ENCODE peak calls at places on chromosomes 3 and 15, in five cellular contexts. P is A549, G is psoas muscle, J is HepG2, Q is lower leg skin. Y is an unnamed sample.

GRCh38 chr15:81302605-81303204 is 21.2 kb downstream of the STARD5 start:
- DNase-seq in J (no peak), Q (no peak), G (no peak), P (no peak), Y (no peak)

GRCh38 chr15:39177561-39177960 is 403.3 kb upstream of the THBS1 start:
- DNase-seq in J (no peak), G (no peak), Q (no peak), P (no peak), Y (no peak)

GRCh38 chr15:62977952-62978811 is 64.4 kb upstream of the TPM1 start:
- DNase-seq in G (no peak), Q (no peak), P (peak; percentile 61), J (no peak), Y (no peak)

GRCh38 chr15:70474682-70475438 is 288.5 kb downstream of the UACA start:
- DNase-seq in J (no peak), G (peak; percentile 88), P (peak; percentile 96), Q (peak; percentile 90), Y (no peak)

GRCh38 chr3:147881933-147882332 is 472.8 kb downstream of the ZIC1 start:
- DNase-seq in J (no peak), G (no peak), Q (no peak), P (no peak), Y (no peak)

GRCh38 chr3:123143669-123144411 is 57.9 kb upstream of the SEC22A start:
- DNase-seq in G (no peak), P (no peak), Q (no peak), J (peak; percentile 58), Y (no peak)

GRCh38 chr15:53962646-53963561 is 15.3 kb upstream of the UNC13C start:
- DNase-seq in P (peak; percentile 18), G (peak; percentile 28), Q (no peak), J (peak; percentile 23), Y (no peak)

GRCh38 chr3:13229291-13229949 is 156.2 kb upstream of the IQSEC1 start:
- DNase-seq in J (peak; percentile 37), Q (no peak), P (peak; percentile 53), G (no peak), Y (no peak)

GRCh38 chr15:92878593-92879053 is 21.5 kb upstream of the CHD2 start:
- DNase-seq in J (no peak), G (no peak), Q (no peak), P (no peak), Y (no peak)

GRCh38 chr3:144771401-144771870 is 799.8 kb downstream of the DIPK2A start:
- DNase-seq in P (no peak), J (no peak), G (no peak), Q (no peak), Y (peak; percentile 12)

GRCh38 chr3:187661267-187661666 is 8.9 kb downstream of the SST start:
- DNase-seq in J (no peak), P (no peak), G (no peak), Q (no peak), Y (no peak)

GRCh38 chr3:108736821-108737220 is 20.4 kb downstream of the RETNLB start:
- DNase-seq in G (no peak), Q (no peak), P (no peak), J (no peak), Y (no peak)

GRCh38 chr3:119294402-119294888 is 262 bp downstream of the ARHGAP31 start:
- DNase-seq in G (peak; percentile 57), J (no peak), P (peak; percentile 32), Q (peak; percentile 93), Y (no peak)

GRCh38 chr3:71006810-71007785 is 576.4 kb downstream of the FOXP1 start:
- DNase-seq in G (no peak), P (peak; percentile 41), J (peak; percentile 20), Q (no peak), Y (no peak)

GRCh38 chr3:185822221-185822956 is 2.5 kb downstream of the IGF2BP2 start:
- DNase-seq in P (no peak), J (peak; percentile 57), Q (no peak), G (no peak), Y (no peak)

GRCh38 chr15:38893920-38894259 is 329.3 kb upstream of the RASGRP1 start:
- DNase-seq in J (no peak), P (no peak), Q (no peak), G (no peak), Y (no peak)

GRCh38 chr3:188370081-188370830 is 216.3 kb downstream of the LPP start:
- DNase-seq in G (no peak), J (no peak), Q (no peak), P (no peak), Y (no peak)

GRCh38 chr3:149783576-149783975 is 8.8 kb downstream of the ANKUB1 start:
- DNase-seq in J (peak; percentile 15), G (no peak), P (peak; percentile 42), Q (no peak), Y (peak; percentile 39)

GRCh38 chr3:13621381-13622221 is 72.7 kb downstream of the FBLN2 start:
- DNase-seq in P (no peak), J (no peak), Q (no peak), G (no peak), Y (no peak)

GRCh38 chr3:142239421-142239820 is 14.0 kb upstream of the GK5 start:
- DNase-seq in G (no peak), P (no peak), J (no peak), Q (no peak), Y (no peak)

GRCh38 chr15:72835289-72835890 is 51.8 kb upstream of the ADPGK start:
- DNase-seq in G (no peak), P (peak; percentile 28), J (peak; percentile 4), Q (peak; percentile 8), Y (no peak)

GRCh38 chr3:169668957-169669681 is 5.6 kb upstream of the MECOM start:
- DNase-seq in Q (peak; percentile 87), J (peak; percentile 29), P (peak; percentile 59), G (peak; percentile 72), Y (no peak)

GRCh38 chr3:61682671-61683408 is 121.5 kb downstream of the PTPRG start:
- DNase-seq in Q (no peak), J (no peak), P (no peak), G (no peak), Y (peak; percentile 93)

DNA sequence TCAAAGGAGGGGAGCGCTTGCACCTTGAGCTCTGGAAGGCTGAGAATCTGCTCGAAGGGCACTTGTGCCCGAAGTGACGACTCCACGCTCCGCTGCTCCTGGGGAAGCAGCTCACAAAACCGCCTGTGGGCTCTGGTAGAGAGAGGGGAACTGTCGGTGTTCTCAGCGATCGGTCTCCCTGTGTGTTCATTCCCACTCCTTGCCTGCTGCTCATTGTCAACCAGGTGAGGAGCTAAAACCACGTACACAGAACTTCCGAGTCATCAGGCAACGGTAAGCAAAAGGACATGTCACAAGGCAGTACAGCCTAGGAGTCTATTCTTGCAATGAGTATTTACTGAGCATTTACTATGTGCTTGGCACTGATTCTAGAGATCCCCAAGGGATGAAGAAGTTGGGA is 1.5 kb downstream of the CIB1 start:
- DNase-seq in G (no peak), Q (no peak), J (no peak), P (no peak), Y (no peak)
- H3K4me3 ChIP-seq in G (no peak overlapping the region), Q (no peak overlapping the region), J (no peak overlapping the region), P (peak overlapping the region; percentile 85), Y (peak overlapping the region; percentile 82)

GRCh38 chr3:136194409-136195257 is 1.5 kb downstream of the MSL2 start:
- DNase-seq in G (no peak), P (no peak), J (no peak), Q (no peak), Y (no peak)
- TF ChIP-seq CTCF in G (no peak), P (no peak), J (no peak), Q (no peak), Y (no peak)

GRCh38 chr3:159731254-159731653 is 257.4 kb upstream of the IL12A start:
- DNase-seq in G (no peak), P (no peak), Q (no peak), J (no peak), Y (no peak)

GRCh38 chr3:159727506-159727905 is 261.1 kb upstream of the IL12A start:
- DNase-seq in G (no peak), J (no peak), P (no peak), Q (no peak), Y (no peak)

GRCh38 chr3:159721324-159721723 is 267.3 kb upstream of the IL12A start:
- DNase-seq in G (no peak), P (no peak), Q (no peak), J (no peak), Y (no peak)

GRCh38 chr3:159724627-159725026 is 264.0 kb upstream of the IL12A start:
- DNase-seq in P (no peak), J (no peak), G (no peak), Q (no peak), Y (no peak)

GRCh38 chr3:159726231-159726964 is 262.2 kb upstream of the IL12A start:
- DNase-seq in J (no peak), G (no peak), P (no peak), Q (no peak), Y (no peak)
- H3K4me3 ChIP-seq in J (no peak overlapping the region), G (no peak overlapping the region), P (no peak overlapping the region), Q (no peak overlapping the region), Y (no peak overlapping the region)

GRCh38 chr15:69408841-69409240 is 5.3 kb upstream of the KIF23 start:
- DNase-seq in J (no peak), Q (no peak), G (no peak), P (no peak), Y (no peak)

GRCh38 chr15:69412274-69412673 is 1.9 kb upstream of the KIF23 start:
- DNase-seq in G (no peak), P (no peak), Q (no peak), J (no peak), Y (no peak)

GRCh38 chr15:69412701-69413100 is 1.4 kb upstream of the KIF23 start:
- DNase-seq in G (no peak), P (no peak), J (no peak), Q (no peak), Y (no peak)

GRCh38 chr15:69407719-69408400 is 6.3 kb upstream of the KIF23 start:
- DNase-seq in P (no peak), J (no peak), Q (no peak), G (no peak), Y (no peak)

GRCh38 chr15:69410290-69410874 is 3.8 kb upstream of the KIF23 start:
- DNase-seq in J (peak; percentile 11), P (peak; percentile 71), Q (no peak), G (no peak), Y (no peak)
- TF ChIP-seq CTCF in J (peak; percentile 54), P (peak; percentile 56), Q (no peak), G (peak; percentile 24), Y (peak; percentile 44)

DNA sequence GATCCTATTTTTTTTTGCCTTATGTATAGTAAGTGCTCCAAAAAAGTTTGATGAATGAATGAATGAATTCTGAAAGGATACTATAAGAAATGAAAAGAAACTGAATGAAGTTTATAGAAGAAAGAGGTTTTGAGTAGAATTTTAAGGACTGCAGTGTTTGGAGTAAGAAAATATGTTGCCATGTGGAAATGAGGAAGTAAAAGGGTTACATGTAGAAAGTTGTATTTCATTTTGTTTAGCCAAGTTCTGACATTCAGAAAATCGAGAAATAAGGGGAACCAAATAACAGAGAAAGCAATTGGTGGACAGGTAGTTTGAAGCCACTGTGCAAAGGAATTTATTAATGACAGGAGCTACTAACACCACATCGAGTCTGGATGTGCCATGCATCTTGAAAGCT is 200.7 kb downstream of the SATB1 start:
- DNase-seq in G (no peak), P (no peak), J (no peak), Q (no peak), Y (no peak)
- H3K4me3 ChIP-seq in G (no peak overlapping the region), P (no peak overlapping the region), J (no peak overlapping the region), Q (no peak overlapping the region), Y (no peak overlapping the region)

Y was measured in HFF-Myc.